ENCODE peak calls at places on chromosomes 3 and 15, in ten cellular contexts. G, F, Y, D, H, T, R, S, J and E are unnamed samples.

GRCh38 chr3:47715928-47716327 is 65.8 kb downstream of the SMARCC1 start:
- DNase-seq in G (peak), F (peak), Y (no peak), D (no peak), H (peak), T (peak), R (no peak), S (no peak), J (no peak), E (peak)

GRCh38 chr3:11635671-11636371 is 7.9 kb downstream of the VGLL4 start:
- DNase-seq in G (no peak), F (no peak), Y (no peak), D (no peak), H (no peak), T (no peak), R (no peak), S (no peak), J (no peak), E (peak)

GRCh38 chr15:45611305-45611704 is 23.5 kb upstream of the SQOR start:
- DNase-seq in G (no peak), F (no peak), Y (no peak), D (peak), H (no peak), T (no peak), R (no peak), S (no peak), J (no peak), E (peak)

GRCh38 chr15:60000113-60000823 is 3.8 kb upstream of the FOXB1 start:
- DNase-seq in G (no peak), F (no peak), Y (no peak), D (no peak), H (no peak), T (no peak), R (no peak), S (no peak), J (no peak), E (no peak)

GRCh38 chr3:128215290-128215689 is 62.0 kb downstream of the EEFSEC start:
- DNase-seq in G (no peak), F (no peak), Y (no peak), D (no peak), H (no peak), T (no peak), R (no peak), S (no peak), J (no peak), E (no peak)

GRCh38 chr3:123380261-123380660 is 68.6 kb downstream of the ADCY5 start:
- DNase-seq in G (no peak), F (no peak), Y (no peak), D (no peak), H (no peak), T (no peak), R (no peak), S (no peak), J (no peak), E (no peak)

GRCh38 chr15:101295607-101296225 is 668 bp upstream of the SNRPA1 start:
- DNase-seq in G (peak), F (peak), Y (no peak), D (no peak), H (peak), T (no peak), R (no peak), S (no peak), J (no peak), E (peak)

GRCh38 chr3:29171583-29171990 is 109.3 kb upstream of the RBMS3 start:
- DNase-seq in G (peak), F (no peak), Y (no peak), D (peak), H (peak), T (no peak), R (no peak), S (no peak), J (no peak), E (peak)

GRCh38 chr3:122694966-122695365 is 14.3 kb downstream of the PARP14 start:
- DNase-seq in G (no peak), F (no peak), Y (no peak), D (no peak), H (no peak), T (no peak), R (no peak), S (no peak), J (peak), E (no peak)

GRCh38 chr3:8970971-8971589 is 7.8 kb upstream of the RAD18 start:
- DNase-seq in G (no peak), F (peak), Y (peak), D (peak), H (peak), T (peak), R (peak), S (peak), J (no peak), E (peak)

GRCh38 chr3:107999215-107999775 is 91.5 kb downstream of the CD47 start:
- DNase-seq in G (peak), F (peak), Y (no peak), D (no peak), H (no peak), T (no peak), R (no peak), S (no peak), J (no peak), E (no peak)

GRCh38 chr3:174016186-174016585 is 618.6 kb downstream of the NLGN1 start:
- DNase-seq in G (peak), F (peak), Y (no peak), D (no peak), H (peak), T (no peak), R (no peak), S (no peak), J (no peak), E (peak)

GRCh38 chr3:149352556-149352955 is 19.1 kb upstream of the TM4SF18 start:
- DNase-seq in G (no peak), F (peak), Y (peak), D (peak), H (peak), T (no peak), R (peak), S (peak), J (no peak), E (peak)

GRCh38 chr15:50358805-50359204 is 3.8 kb upstream of the GABPB1 start:
- DNase-seq in G (peak), F (peak), Y (no peak), D (peak), H (peak), T (no peak), R (no peak), S (peak), J (no peak), E (peak)

GRCh38 chr3:139557041-139557440 is 17.5 kb upstream of the RBP1 start:
- DNase-seq in G (no peak), F (no peak), Y (no peak), D (no peak), H (no peak), T (no peak), R (no peak), S (no peak), J (no peak), E (no peak)

GRCh38 chr15:52652984-52653383 is 26.2 kb downstream of the ATOSA start:
- DNase-seq in G (peak), F (peak), Y (no peak), D (no peak), H (peak), T (peak), R (no peak), S (peak), J (no peak), E (peak)

GRCh38 chr3:98553021-98553563 is 21.3 kb downstream of the GPR15 start:
- DNase-seq in G (no peak), F (no peak), Y (no peak), D (no peak), H (no peak), T (no peak), R (no peak), S (no peak), J (no peak), E (no peak)

GRCh38 chr3:41101231-41101630 is 98.1 kb upstream of the CTNNB1 start:
- DNase-seq in G (no peak), F (no peak), Y (no peak), D (no peak), H (no peak), T (no peak), R (no peak), S (no peak), J (no peak), E (no peak)

GRCh38 chr3:118932822-118933558 is 101.7 kb downstream of the IGSF11 start:
- DNase-seq in G (no peak), F (no peak), Y (peak), D (no peak), H (no peak), T (no peak), R (no peak), S (no peak), J (no peak), E (no peak)

GRCh38 chr15:74540135-74540760 is 772 bp upstream of the ARID3B start:
- DNase-seq in G (peak), F (peak), Y (no peak), D (peak), H (peak), T (no peak), R (no peak), S (no peak), J (no peak), E (peak)

GRCh38 chr15:91706366-91707032 is 147.0 kb upstream of the SLCO3A1 start:
- DNase-seq in G (peak), F (peak), Y (peak), D (peak), H (peak), T (peak), R (peak), S (peak), J (peak), E (peak)

GRCh38 chr3:4030567-4030966 is 231.3 kb downstream of the LRRN1 start:
- DNase-seq in G (no peak), F (no peak), Y (no peak), D (no peak), H (no peak), T (no peak), R (no peak), S (no peak), J (no peak), E (no peak)

GRCh38 chr3:16468114-16469098 is 45.1 kb downstream of the RFTN1 start:
- DNase-seq in G (peak), F (peak), Y (no peak), D (no peak), H (no peak), T (no peak), R (no peak), S (peak), J (no peak), E (peak)

GRCh38 chr3:186722457-186722856 is 5.3 kb downstream of the KNG1 start:
- DNase-seq in G (no peak), F (no peak), Y (no peak), D (no peak), H (no peak), T (no peak), R (peak), S (no peak), J (no peak), E (peak)

GRCh38 chr3:20798666-20799065 is 612.7 kb upstream of the SGO1 start:
- DNase-seq in G (no peak), F (peak), Y (no peak), D (no peak), H (no peak), T (no peak), R (no peak), S (no peak), J (no peak), E (peak)
- TF ChIP-seq CTCF in G (no peak), F (no peak), Y (no peak), D (no peak), H (no peak), T (no peak), R (no peak), S (no peak), J (no peak), E (no peak)

GRCh38 chr15:89378699-89379422 is 44.2 kb upstream of the POLG start:
- DNase-seq in G (no peak), F (no peak), Y (no peak), D (no peak), H (no peak), T (no peak), R (no peak), S (no peak), J (no peak), E (no peak)

GRCh38 chr15:89376441-89376840 is 41.8 kb upstream of the POLG start:
- DNase-seq in G (no peak), F (no peak), Y (no peak), D (no peak), H (no peak), T (no peak), R (no peak), S (no peak), J (no peak), E (no peak)

GRCh38 chr15:89377042-89377841 is 42.6 kb upstream of the POLG start:
- DNase-seq in G (no peak), F (no peak), Y (no peak), D (no peak), H (no peak), T (no peak), R (no peak), S (no peak), J (no peak), E (no peak)

GRCh38 chr15:89379423-89379735 is 44.8 kb upstream of the POLG start:
- DNase-seq in G (no peak), F (no peak), Y (no peak), D (no peak), H (no peak), T (no peak), R (no peak), S (no peak), J (no peak), E (no peak)

GRCh38 chr15:89377842-89378698 is 43.4 kb upstream of the POLG start:
- DNase-seq in G (no peak), F (no peak), Y (peak), D (no peak), H (no peak), T (no peak), R (no peak), S (no peak), J (no peak), E (no peak)
- H3K4me3 ChIP-seq in G (no peak), F (no peak), Y (peak), D (no peak), H (no peak), T (no peak), R (no peak), S (peak), J (no peak), E (no peak)

DNA sequence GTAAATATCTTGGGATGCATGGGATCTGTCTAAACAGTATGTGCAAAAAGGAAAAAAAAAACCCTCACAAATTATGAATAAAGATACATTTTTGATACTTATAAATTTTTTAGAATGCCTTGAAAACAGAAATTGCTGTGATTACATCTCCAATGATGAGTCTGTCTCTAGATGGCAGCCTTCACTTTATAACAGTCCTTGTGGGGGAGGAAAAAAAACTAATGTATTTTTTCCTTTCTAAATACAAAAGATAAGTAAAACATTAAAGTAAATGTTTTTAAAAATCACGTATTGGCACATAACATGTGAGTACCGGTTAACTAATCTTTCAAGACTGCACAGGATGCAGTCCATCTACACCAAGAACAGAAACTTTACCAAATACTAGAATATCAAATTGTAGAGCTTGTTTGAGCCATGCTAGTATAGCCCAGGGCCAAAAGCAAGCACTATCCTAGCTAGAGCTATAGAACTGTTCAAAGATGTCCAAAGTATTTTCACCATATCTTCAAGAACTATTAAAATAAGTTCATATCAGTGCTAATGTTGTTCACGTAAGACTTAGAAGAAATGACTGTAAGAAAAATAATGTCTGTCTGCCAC is 206.4 kb downstream of the STAG1 start:
- DNase-seq in G (no peak), F (no peak), Y (no peak), D (no peak), H (peak), T (no peak), R (no peak), S (no peak), J (no peak), E (peak)
- TF ChIP-seq CTCF in G (no peak), F (peak), Y (no peak), D (no peak), H (peak), T (no peak), R (no peak), S (peak), J (peak), E (peak)

GRCh38 chr3:197030379-197031314 is 1.0 kb upstream of the MELTF start:
- DNase-seq in G (no peak), F (no peak), Y (no peak), D (peak), H (no peak), T (no peak), R (no peak), S (no peak), J (no peak), E (no peak)
- H3K4me3 ChIP-seq in G (no peak), F (no peak), Y (no peak), D (peak), H (no peak), T (no peak), R (no peak), S (no peak), J (no peak), E (no peak)

GRCh38 chr3:194604837-194605236 is 28.4 kb downstream of the TMEM44 start:
- DNase-seq in G (no peak), F (no peak), Y (no peak), D (no peak), H (no peak), T (no peak), R (no peak), S (no peak), J (no peak), E (no peak)
- TF ChIP-seq CTCF in G (peak), F (peak), Y (no peak), D (peak), H (peak), T (peak), R (no peak), S (peak), J (no peak), E (peak)

DNA sequence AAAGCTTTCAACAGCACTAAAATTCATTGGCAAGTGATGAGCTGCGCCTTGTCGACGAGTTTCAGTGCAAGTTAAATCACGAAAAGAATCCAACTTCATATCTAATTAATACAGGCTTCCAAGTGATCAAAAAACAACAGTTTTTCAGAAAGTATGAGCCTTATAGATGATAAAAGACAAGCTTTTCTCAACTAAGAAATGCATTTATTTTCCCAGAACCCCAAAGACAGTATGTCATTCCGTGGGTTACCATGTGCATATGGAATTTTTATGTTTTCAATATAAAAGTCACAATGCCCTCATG is 442.8 kb downstream of the MAGI1 start:
- DNase-seq in G (no peak), F (no peak), Y (no peak), D (no peak), H (no peak), T (no peak), R (no peak), S (no peak), J (no peak), E (no peak)
- H3K4me3 ChIP-seq in G (no peak), F (no peak), Y (no peak), D (no peak), H (no peak), T (no peak), R (no peak), S (no peak), J (no peak), E (no peak)

DNA sequence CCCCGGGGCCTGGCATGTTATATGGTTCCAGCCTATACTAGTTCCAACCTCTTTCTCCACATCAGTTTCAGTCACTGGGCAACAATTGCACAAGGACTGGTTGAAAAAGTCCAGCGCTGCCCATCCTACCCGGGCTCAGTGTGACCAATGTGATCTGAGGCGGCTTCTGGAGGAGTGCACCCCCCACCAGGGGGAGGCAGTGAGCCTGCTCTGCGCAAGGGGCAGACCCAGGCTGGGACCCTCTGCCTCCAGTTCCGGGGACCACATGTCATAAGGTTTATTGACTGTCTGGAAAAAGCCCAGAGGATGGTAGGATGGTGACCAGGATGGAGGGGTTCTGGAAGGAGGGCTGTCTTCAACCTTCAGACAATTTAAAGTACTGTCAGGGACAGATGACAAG is 25.6 kb upstream of the NR2E3 start:
- DNase-seq in G (no peak), F (no peak), Y (no peak), D (no peak), H (no peak), T (no peak), R (no peak), S (no peak), J (no peak), E (no peak)
- TF ChIP-seq CTCF in G (peak), F (peak), Y (no peak), D (peak), H (peak), T (peak), R (no peak), S (peak), J (peak), E (peak)

GRCh38 chr3:69329897-69330296 is 56.0 kb downstream of the FRMD4B start:
- DNase-seq in G (peak), F (peak), Y (no peak), D (no peak), H (peak), T (no peak), R (no peak), S (no peak), J (no peak), E (no peak)

GRCh38 chr3:69330891-69331400 is 54.9 kb downstream of the FRMD4B start:
- DNase-seq in G (no peak), F (no peak), Y (no peak), D (no peak), H (no peak), T (no peak), R (no peak), S (peak), J (no peak), E (no peak)

GRCh38 chr3:69328903-69329302 is 57.0 kb downstream of the FRMD4B start:
- DNase-seq in G (no peak), F (no peak), Y (no peak), D (no peak), H (no peak), T (no peak), R (no peak), S (no peak), J (no peak), E (no peak)

GRCh38 chr3:69326821-69327433 is 59.0 kb downstream of the FRMD4B start:
- DNase-seq in G (no peak), F (no peak), Y (no peak), D (peak), H (no peak), T (no peak), R (no peak), S (no peak), J (peak), E (no peak)

DNA sequence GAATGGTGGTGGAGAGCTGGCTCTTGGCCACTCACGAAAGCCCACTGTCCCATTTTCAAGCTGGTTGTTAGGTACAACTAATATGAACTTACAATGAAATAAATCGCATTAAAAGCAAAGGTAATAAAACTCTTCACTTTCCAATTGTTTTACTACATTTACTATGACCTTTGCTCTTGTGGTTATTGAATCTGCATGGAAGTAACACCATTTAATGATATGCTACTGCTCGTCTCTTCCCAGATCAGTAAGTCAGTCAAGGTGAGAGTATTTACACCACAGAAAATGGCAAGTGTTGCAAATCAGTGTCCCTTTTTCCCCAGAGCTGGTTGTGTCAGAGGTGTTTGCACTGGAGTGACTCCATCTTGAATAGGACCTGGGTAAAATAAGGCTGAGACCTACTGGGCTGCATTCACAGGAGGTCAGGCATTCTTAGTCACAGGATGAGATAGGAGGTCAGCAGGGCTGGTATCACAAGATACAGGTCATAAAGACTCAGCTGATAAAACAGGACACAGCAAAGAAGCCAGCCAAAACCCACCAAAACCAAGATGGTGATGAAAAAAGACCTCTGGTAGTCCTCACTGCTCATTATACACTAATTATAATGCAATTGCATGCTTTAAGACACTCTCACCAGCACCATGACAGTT is 57.7 kb downstream of the FRMD4B start:
- DNase-seq in G (no peak), F (no peak), Y (no peak), D (no peak), H (no peak), T (no peak), R (no peak), S (no peak), J (no peak), E (no peak)
- H3K4me3 ChIP-seq in G (no peak), F (no peak), Y (no peak), D (no peak), H (no peak), T (no peak), R (no peak), S (no peak), J (no peak), E (no peak)